ENCODE peak calls at places on chromosomes 11 and 22, in five cellular contexts. One of them, this sample, is unnamed.

GRCh38 chr22:20083891-20084546 is 4.0 kb downstream of the DGCR8 start:
- DNase-seq in H7: no peak
- DNase-seq in left cardiac atrium: no peak
- DNase-seq in activated T-cell treated with anti-CD3 and anti-CD28 coated beads for 4 hours: no peak
- DNase-seq in stimulated activated CD4-positive, alpha-beta T cell treated with anti-CD3 and anti-CD28 coated beads, Interleukin-15, amount 100 ng/mL, for 24 hours: no peak
- DNase-seq in this sample: no peak

GRCh38 chr22:43860126-43860525 is 2.2 kb downstream of the SULT4A1 start:
- DNase-seq in H7: no peak
- DNase-seq in left cardiac atrium: no peak
- DNase-seq in activated T-cell treated with anti-CD3 and anti-CD28 coated beads for 4 hours: no peak
- DNase-seq in stimulated activated CD4-positive, alpha-beta T cell treated with anti-CD3 and anti-CD28 coated beads, Interleukin-15, amount 100 ng/mL, for 24 hours: no peak
- DNase-seq in this sample: no peak

GRCh38 chr11:77044886-77045285 is 10.7 kb downstream of the B3GNT6 start:
- DNase-seq in H7: no peak
- DNase-seq in left cardiac atrium: no peak
- DNase-seq in activated T-cell treated with anti-CD3 and anti-CD28 coated beads for 4 hours: no peak
- DNase-seq in stimulated activated CD4-positive, alpha-beta T cell treated with anti-CD3 and anti-CD28 coated beads, Interleukin-15, amount 100 ng/mL, for 24 hours: no peak
- DNase-seq in this sample: no peak

GRCh38 chr22:49678137-49678841 is 149.4 kb downstream of the BRD1 start:
- DNase-seq in H7: no peak
- DNase-seq in left cardiac atrium: no peak
- DNase-seq in activated T-cell treated with anti-CD3 and anti-CD28 coated beads for 4 hours: no peak
- DNase-seq in stimulated activated CD4-positive, alpha-beta T cell treated with anti-CD3 and anti-CD28 coated beads, Interleukin-15, amount 100 ng/mL, for 24 hours: no peak
- DNase-seq in this sample: no peak

GRCh38 chr11:31882951-31883392 is 71.8 kb upstream of the PAX6 start:
- DNase-seq in H7: peak; percentile 43
- DNase-seq in left cardiac atrium: no peak
- DNase-seq in activated T-cell treated with anti-CD3 and anti-CD28 coated beads for 4 hours: no peak
- DNase-seq in stimulated activated CD4-positive, alpha-beta T cell treated with anti-CD3 and anti-CD28 coated beads, Interleukin-15, amount 100 ng/mL, for 24 hours: no peak
- DNase-seq in this sample: peak; percentile 35

GRCh38 chr11:72430743-72431570 is 3.4 kb downstream of the CLPB start:
- DNase-seq in H7: peak; percentile 79
- DNase-seq in left cardiac atrium: peak; percentile 41
- DNase-seq in activated T-cell treated with anti-CD3 and anti-CD28 coated beads for 4 hours: no peak
- DNase-seq in stimulated activated CD4-positive, alpha-beta T cell treated with anti-CD3 and anti-CD28 coated beads, Interleukin-15, amount 100 ng/mL, for 24 hours: peak; percentile 47
- DNase-seq in this sample: peak; percentile 77

GRCh38 chr22:26702906-26703830 is 45.8 kb downstream of the MIAT start:
- DNase-seq in H7: no peak
- DNase-seq in left cardiac atrium: no peak
- DNase-seq in activated T-cell treated with anti-CD3 and anti-CD28 coated beads for 4 hours: no peak
- DNase-seq in stimulated activated CD4-positive, alpha-beta T cell treated with anti-CD3 and anti-CD28 coated beads, Interleukin-15, amount 100 ng/mL, for 24 hours: no peak
- DNase-seq in this sample: no peak

GRCh38 chr11:13368041-13368446 is 90.5 kb downstream of the BMAL1 start:
- DNase-seq in H7: no peak
- DNase-seq in left cardiac atrium: no peak
- DNase-seq in activated T-cell treated with anti-CD3 and anti-CD28 coated beads for 4 hours: no peak
- DNase-seq in stimulated activated CD4-positive, alpha-beta T cell treated with anti-CD3 and anti-CD28 coated beads, Interleukin-15, amount 100 ng/mL, for 24 hours: no peak
- DNase-seq in this sample: no peak

GRCh38 chr11:10742460-10743208 is 8.4 kb upstream of the CTR9 start:
- DNase-seq in H7: no peak
- DNase-seq in left cardiac atrium: no peak
- DNase-seq in activated T-cell treated with anti-CD3 and anti-CD28 coated beads for 4 hours: no peak
- DNase-seq in stimulated activated CD4-positive, alpha-beta T cell treated with anti-CD3 and anti-CD28 coated beads, Interleukin-15, amount 100 ng/mL, for 24 hours: peak; percentile 36
- DNase-seq in this sample: no peak

GRCh38 chr11:77789731-77790476 is 30.6 kb downstream of the RSF1 start:
- DNase-seq in H7: peak; percentile 23
- DNase-seq in left cardiac atrium: no peak
- DNase-seq in activated T-cell treated with anti-CD3 and anti-CD28 coated beads for 4 hours: no peak
- DNase-seq in stimulated activated CD4-positive, alpha-beta T cell treated with anti-CD3 and anti-CD28 coated beads, Interleukin-15, amount 100 ng/mL, for 24 hours: no peak
- DNase-seq in this sample: peak; percentile 58

GRCh38 chr11:9675691-9676090 is 11.8 kb downstream of the SWAP70 start:
- DNase-seq in H7: no peak
- DNase-seq in left cardiac atrium: no peak
- DNase-seq in activated T-cell treated with anti-CD3 and anti-CD28 coated beads for 4 hours: no peak
- DNase-seq in stimulated activated CD4-positive, alpha-beta T cell treated with anti-CD3 and anti-CD28 coated beads, Interleukin-15, amount 100 ng/mL, for 24 hours: no peak
- DNase-seq in this sample: peak; percentile 83

GRCh38 chr11:31412946-31413345 is 43.3 kb downstream of the DNAJC24 start:
- DNase-seq in H7: no peak
- DNase-seq in left cardiac atrium: no peak
- DNase-seq in activated T-cell treated with anti-CD3 and anti-CD28 coated beads for 4 hours: no peak
- DNase-seq in stimulated activated CD4-positive, alpha-beta T cell treated with anti-CD3 and anti-CD28 coated beads, Interleukin-15, amount 100 ng/mL, for 24 hours: no peak
- DNase-seq in this sample: no peak

GRCh38 chr11:130546438-130546837 is 98.0 kb downstream of the ADAMTS15 start:
- DNase-seq in H7: no peak
- DNase-seq in left cardiac atrium: no peak
- DNase-seq in activated T-cell treated with anti-CD3 and anti-CD28 coated beads for 4 hours: no peak
- DNase-seq in stimulated activated CD4-positive, alpha-beta T cell treated with anti-CD3 and anti-CD28 coated beads, Interleukin-15, amount 100 ng/mL, for 24 hours: no peak
- DNase-seq in this sample: no peak

GRCh38 chr22:36267058-36267457 is 14.1 kb downstream of the APOL1 start:
- DNase-seq in H7: no peak
- DNase-seq in left cardiac atrium: no peak
- DNase-seq in activated T-cell treated with anti-CD3 and anti-CD28 coated beads for 4 hours: no peak
- DNase-seq in stimulated activated CD4-positive, alpha-beta T cell treated with anti-CD3 and anti-CD28 coated beads, Interleukin-15, amount 100 ng/mL, for 24 hours: no peak
- DNase-seq in this sample: no peak

GRCh38 chr11:33000181-33000580 is 15.5 kb upstream of the DEPDC7 start:
- DNase-seq in H7: no peak
- DNase-seq in left cardiac atrium: no peak
- DNase-seq in activated T-cell treated with anti-CD3 and anti-CD28 coated beads for 4 hours: no peak
- DNase-seq in stimulated activated CD4-positive, alpha-beta T cell treated with anti-CD3 and anti-CD28 coated beads, Interleukin-15, amount 100 ng/mL, for 24 hours: no peak
- DNase-seq in this sample: no peak

GRCh38 chr11:31804439-31805036 is 6.6 kb downstream of the PAX6 start:
- DNase-seq in H7: peak; percentile 72
- DNase-seq in left cardiac atrium: no peak
- DNase-seq in activated T-cell treated with anti-CD3 and anti-CD28 coated beads for 4 hours: no peak
- DNase-seq in stimulated activated CD4-positive, alpha-beta T cell treated with anti-CD3 and anti-CD28 coated beads, Interleukin-15, amount 100 ng/mL, for 24 hours: no peak
- DNase-seq in this sample: peak; percentile 65

GRCh38 chr22:43262990-43263644 is 76.2 kb upstream of the TTLL12 start:
- DNase-seq in H7: no peak
- DNase-seq in left cardiac atrium: peak; percentile 40
- DNase-seq in activated T-cell treated with anti-CD3 and anti-CD28 coated beads for 4 hours: no peak
- DNase-seq in stimulated activated CD4-positive, alpha-beta T cell treated with anti-CD3 and anti-CD28 coated beads, Interleukin-15, amount 100 ng/mL, for 24 hours: peak; percentile 41
- DNase-seq in this sample: no peak

GRCh38 chr11:520428-521178 is 13.6 kb upstream of the RNH1 start:
- DNase-seq in H7: peak; percentile 71
- DNase-seq in left cardiac atrium: peak; percentile 21
- DNase-seq in activated T-cell treated with anti-CD3 and anti-CD28 coated beads for 4 hours: no peak
- DNase-seq in stimulated activated CD4-positive, alpha-beta T cell treated with anti-CD3 and anti-CD28 coated beads, Interleukin-15, amount 100 ng/mL, for 24 hours: peak; percentile 29
- DNase-seq in this sample: no peak

GRCh38 chr22:50340157-50340879 is 2.8 kb upstream of the PPP6R2 start:
- DNase-seq in H7: peak; percentile 44
- DNase-seq in left cardiac atrium: no peak
- DNase-seq in activated T-cell treated with anti-CD3 and anti-CD28 coated beads for 4 hours: no peak
- DNase-seq in stimulated activated CD4-positive, alpha-beta T cell treated with anti-CD3 and anti-CD28 coated beads, Interleukin-15, amount 100 ng/mL, for 24 hours: no peak
- DNase-seq in this sample: peak; percentile 45

This sample was measured in GM23338.